ENCODE peak calls at places on chromosomes 11 and 22, in six cellular contexts. U is GM23248; W is NCI-H2029; S is PC-3; D is hippocampal formation; L is stimulated activated CD8-positive, alpha-beta memory T cell treated with anti-CD3 and anti-CD28 coated beads, Interleukin-7, amount 100 ng/mL, for 1 hour. H is an unnamed sample.
A peak's percentile ranks its signal among the peaks of the same experiment; 100 is the strongest.

GRCh38 chr11:124875401-124875800 is 10.2 kb downstream of the ROBO3 start:
- DNase-seq in U (no peak), W (no peak), S (no peak), D (no peak), L (no peak), H (no peak)

GRCh38 chr22:46619830-46620501 is at the start of gene GRAMD4:
- DNase-seq in U (peak; percentile 11), W (no peak), S (no peak), D (peak; percentile 71), L (no peak), H (no peak)

GRCh38 chr11:39965701-39966100 is 1493.8 kb downstream of the LRRC4C start:
- DNase-seq in U (no peak), W (no peak), S (no peak), D (no peak), L (no peak), H (no peak)

GRCh38 chr11:26473216-26474194 is 98.6 kb downstream of the MUC15 start:
- DNase-seq in U (no peak), W (no peak), S (no peak), D (no peak), L (no peak), H (no peak)

GRCh38 chr11:2576116-2576515 is 123.7 kb downstream of the KCNQ1OT1 start:
- DNase-seq in U (no peak), W (no peak), S (no peak), D (no peak), L (no peak), H (no peak)

GRCh38 chr11:64298966-64299846 is 952 bp upstream of the CATSPERZ start:
- DNase-seq in U (peak; percentile 68), W (no peak), S (no peak), D (no peak), L (no peak), H (no peak)

GRCh38 chr11:2383823-2384722 is 7.0 kb downstream of the CD81 start:
- DNase-seq in U (peak; percentile 39), W (no peak), S (no peak), D (peak; percentile 28), L (no peak), H (no peak)

GRCh38 chr22:18148508-18148965 is 1.4 kb upstream of the USP18 start:
- DNase-seq in U (no peak), W (no peak), S (no peak), D (no peak), L (no peak), H (no peak)

GRCh38 chr11:48063424-48063978 is 83.1 kb downstream of the PTPRJ start:
- DNase-seq in U (peak; percentile 96), W (no peak), S (peak; percentile 88), D (no peak), L (no peak), H (no peak)

H was measured in esophagus squamous epithelium.